ENCODE peak calls at places on chromosomes 11 and 22, in six cellular contexts. One of them, this sample, is unnamed.

GRCh38 chr11:6319879-6320410 is 356 bp downstream of the CAVIN3 start:
- DNase-seq in NCI-H460: peak; percentile 55
- DNase-seq in ELF-1: peak; percentile 91
- DNase-seq in NCI-H1436 treated with DMSO at 0.1 percent for 48 hours: no peak
- DNase-seq in NCI-H446 treated with DMSO at 0.1 percent for 48 hours: no peak
- DNase-seq in trophoblast cell: peak; percentile 65
- DNase-seq in this sample: peak; percentile 95

GRCh38 chr11:69102732-69103615 is 52.8 kb upstream of the SMIM38 start:
- DNase-seq in NCI-H460: no peak
- DNase-seq in ELF-1: no peak
- DNase-seq in NCI-H1436 treated with DMSO at 0.1 percent for 48 hours: no peak
- DNase-seq in NCI-H446 treated with DMSO at 0.1 percent for 48 hours: no peak
- DNase-seq in trophoblast cell: no peak
- DNase-seq in this sample: no peak

GRCh38 chr11:607971-608659 is 7.6 kb downstream of the IRF7 start:
- DNase-seq in NCI-H460: no peak
- DNase-seq in ELF-1: no peak
- DNase-seq in NCI-H1436 treated with DMSO at 0.1 percent for 48 hours: no peak
- DNase-seq in NCI-H446 treated with DMSO at 0.1 percent for 48 hours: no peak
- DNase-seq in trophoblast cell: no peak
- DNase-seq in this sample: no peak

GRCh38 chr22:36397081-36397766 is 9.5 kb upstream of the MYH9 start:
- DNase-seq in NCI-H460: no peak
- DNase-seq in ELF-1: peak; percentile 58
- DNase-seq in NCI-H1436 treated with DMSO at 0.1 percent for 48 hours: no peak
- DNase-seq in NCI-H446 treated with DMSO at 0.1 percent for 48 hours: no peak
- DNase-seq in trophoblast cell: peak; percentile 56
- DNase-seq in this sample: no peak

GRCh38 chr11:95699631-95700470 is 89.7 kb downstream of the FAM76B start:
- DNase-seq in NCI-H460: no peak
- DNase-seq in ELF-1: no peak
- DNase-seq in NCI-H1436 treated with DMSO at 0.1 percent for 48 hours: no peak
- DNase-seq in NCI-H446 treated with DMSO at 0.1 percent for 48 hours: peak; percentile 23
- DNase-seq in trophoblast cell: no peak
- DNase-seq in this sample: peak; percentile 12

GRCh38 chr22:30251661-30252226 is 5.2 kb upstream of the LIF start:
- DNase-seq in NCI-H460: no peak
- DNase-seq in ELF-1: no peak
- DNase-seq in NCI-H1436 treated with DMSO at 0.1 percent for 48 hours: no peak
- DNase-seq in NCI-H446 treated with DMSO at 0.1 percent for 48 hours: no peak
- DNase-seq in trophoblast cell: no peak
- DNase-seq in this sample: no peak

GRCh38 chr11:118060081-118060661 is 16.7 kb upstream of the TMPRSS4 start:
- DNase-seq in NCI-H460: no peak
- DNase-seq in ELF-1: no peak
- DNase-seq in NCI-H1436 treated with DMSO at 0.1 percent for 48 hours: no peak
- DNase-seq in NCI-H446 treated with DMSO at 0.1 percent for 48 hours: no peak
- DNase-seq in trophoblast cell: no peak
- DNase-seq in this sample: no peak

GRCh38 chr11:123054301-123055065 is 7.5 kb downstream of the HSPA8 start:
- DNase-seq in NCI-H460: peak; percentile 72
- DNase-seq in ELF-1: no peak
- DNase-seq in NCI-H1436 treated with DMSO at 0.1 percent for 48 hours: peak; percentile 66
- DNase-seq in NCI-H446 treated with DMSO at 0.1 percent for 48 hours: peak; percentile 61
- DNase-seq in trophoblast cell: peak; percentile 22
- DNase-seq in this sample: peak; percentile 58

GRCh38 chr22:19440411-19441195 is 6.9 kb downstream of the C22orf39 start:
- DNase-seq in NCI-H460: no peak
- DNase-seq in ELF-1: no peak
- DNase-seq in NCI-H1436 treated with DMSO at 0.1 percent for 48 hours: no peak
- DNase-seq in NCI-H446 treated with DMSO at 0.1 percent for 48 hours: no peak
- DNase-seq in trophoblast cell: no peak
- DNase-seq in this sample: no peak

GRCh38 chr22:43867839-43868652 is 5.7 kb upstream of the SULT4A1 start:
- DNase-seq in NCI-H460: peak; percentile 49
- DNase-seq in ELF-1: peak; percentile 92
- DNase-seq in NCI-H1436 treated with DMSO at 0.1 percent for 48 hours: no peak
- DNase-seq in NCI-H446 treated with DMSO at 0.1 percent for 48 hours: no peak
- DNase-seq in trophoblast cell: peak; percentile 62
- DNase-seq in this sample: peak; percentile 40

GRCh38 chr11:65625628-65626342 is 10.2 kb downstream of the PCNX3 start:
- DNase-seq in NCI-H460: peak; percentile 38
- DNase-seq in ELF-1: peak; percentile 60
- DNase-seq in NCI-H1436 treated with DMSO at 0.1 percent for 48 hours: no peak
- DNase-seq in NCI-H446 treated with DMSO at 0.1 percent for 48 hours: no peak
- DNase-seq in trophoblast cell: no peak
- DNase-seq in this sample: no peak